ENCODE peak calls at places on chromosomes 13 and 19, in eight cellular contexts. K, H, Y, I, Q, F, E and G are unnamed samples.

GRCh38 chr19:19428746-19429145 is 23.3 kb downstream of the GATAD2A start:
- DNase-seq in K (no peak), H (no peak), Y (no peak), I (no peak), Q (no peak), F (no peak), E (no peak), G (no peak)

GRCh38 chr13:113639661-113640262 is 18.2 kb downstream of the ATP4B start:
- DNase-seq in K (no peak), H (no peak), Y (no peak), I (no peak), Q (no peak), F (no peak), E (no peak), G (no peak)

GRCh38 chr19:13795595-13796300 is 505 bp downstream of the ZSWIM4 start:
- DNase-seq in K (no peak), H (no peak), Y (no peak), I (no peak), Q (peak; percentile 69), F (no peak), E (no peak), G (peak; percentile 64)

GRCh38 chr13:95624020-95624419 is 20.5 kb downstream of the DZIP1 start:
- DNase-seq in K (peak; percentile 19), H (no peak), Y (peak; percentile 57), I (no peak), Q (peak; percentile 22), F (peak; percentile 40), E (peak; percentile 1), G (peak; percentile 71)

GRCh38 chr19:56071151-56071550 is 49.9 kb downstream of the ZNF787 start:
- DNase-seq in K (peak; percentile 1), H (no peak), Y (no peak), I (no peak), Q (peak; percentile 46), F (peak; percentile 3), E (no peak), G (peak; percentile 20)

GRCh38 chr19:51372649-51373504 is at the start of gene NKG7:
- DNase-seq in K (no peak), H (no peak), Y (no peak), I (no peak), Q (peak; percentile 27), F (no peak), E (no peak), G (no peak)

GRCh38 chr13:29924482-29924884 is 74.1 kb upstream of the UBL3 start:
- DNase-seq in K (no peak), H (no peak), Y (no peak), I (no peak), Q (peak; percentile 78), F (peak; percentile 80), E (peak; percentile 24), G (peak; percentile 77)

GRCh38 chr19:10114651-10115391 is 3.3 kb downstream of the P2RY11 start:
- DNase-seq in K (no peak), H (no peak), Y (no peak), I (no peak), Q (peak; percentile 63), F (no peak), E (no peak), G (peak; percentile 31)

GRCh38 chr13:46295531-46296464 is 84.1 kb downstream of the LRRC63 start:
- DNase-seq in K (no peak), H (peak; percentile 87), Y (peak; percentile 97), I (no peak), Q (no peak), F (no peak), E (no peak), G (no peak)